ENCODE peak calls at places on chromosomes 5 and 9, in ten cellular contexts. B, X, L, E, Z, Y, A, K, F and M are unnamed samples.

GRCh38 chr5:74432240-74432639 is 208.3 kb downstream of the ENC1 start:
- DNase-seq in B (no peak), X (no peak), L (no peak), E (no peak), Z (no peak), Y (no peak), A (no peak), K (no peak), F (no peak), M (peak; percentile 57)

GRCh38 chr9:137986268-137987099 is 108.9 kb downstream of the CACNA1B start:
- DNase-seq in B (no peak), X (no peak), L (no peak), E (no peak), Z (no peak), Y (no peak), A (no peak), K (no peak), F (no peak), M (no peak)

GRCh38 chr9:92061184-92061583 is 54.0 kb downstream of the SPTLC1 start:
- DNase-seq in B (no peak), X (no peak), L (no peak), E (no peak), Z (no peak), Y (no peak), A (no peak), K (no peak), F (no peak), M (no peak)

GRCh38 chr5:137498736-137499505 is at the start of gene SPOCK1:
- DNase-seq in B (peak; percentile 79), X (peak; percentile 72), L (peak; percentile 38), E (peak; percentile 78), Z (peak; percentile 95), Y (peak; percentile 59), A (peak; percentile 31), K (peak; percentile 93), F (peak; percentile 74), M (peak; percentile 0)

GRCh38 chr9:31776471-31776870 is 608.0 kb upstream of the ACO1 start:
- DNase-seq in B (no peak), X (no peak), L (no peak), E (no peak), Z (no peak), Y (no peak), A (no peak), K (no peak), F (no peak), M (no peak)

GRCh38 chr5:95871407-95871806 is 48.9 kb upstream of the GLRX start:
- DNase-seq in B (no peak), X (no peak), L (no peak), E (no peak), Z (no peak), Y (no peak), A (no peak), K (no peak), F (no peak), M (no peak)

GRCh38 chr9:137372693-137373610 is 50.0 kb downstream of the EXD3 start:
- DNase-seq in B (no peak), X (peak; percentile 41), L (no peak), E (peak; percentile 11), Z (no peak), Y (no peak), A (no peak), K (no peak), F (no peak), M (no peak)

GRCh38 chr9:121154782-121155181 is 46.9 kb downstream of the RAB14 start:
- DNase-seq in B (peak; percentile 55), X (no peak), L (no peak), E (no peak), Z (no peak), Y (no peak), A (no peak), K (no peak), F (peak; percentile 23), M (no peak)

GRCh38 chr9:137306546-137307254 is 4.6 kb upstream of the NRARP start:
- DNase-seq in B (no peak), X (peak; percentile 44), L (no peak), E (no peak), Z (no peak), Y (no peak), A (no peak), K (no peak), F (no peak), M (no peak)

GRCh38 chr5:128241071-128241695 is 157.6 kb downstream of the SLC12A2 start:
- DNase-seq in B (no peak), X (no peak), L (no peak), E (no peak), Z (no peak), Y (no peak), A (no peak), K (no peak), F (no peak), M (no peak)

GRCh38 chr9:93380410-93381060 is 71.0 kb upstream of the FAM120A start:
- DNase-seq in B (no peak), X (no peak), L (no peak), E (no peak), Z (no peak), Y (no peak), A (no peak), K (no peak), F (no peak), M (no peak)